ENCODE peak calls at places on chromosomes 11 and 22, in eight cellular contexts. One of them, this sample, is unnamed.
A peak's percentile ranks its signal among the peaks of the same experiment; 100 is the strongest.

GRCh38 chr22:42419328-42419881 is 12.8 kb downstream of the NFAM1 start:
- DNase-seq in EL: no peak
- DNase-seq in activated CD4-positive, CD25-positive, alpha-beta regulatory T cell treated with anti-CD3 and anti-CD28 coated beads, Interleukin-2, amount 50 U/mL, for 72 hours: no peak
- DNase-seq in stimulated activated CD4-positive, alpha-beta T cell treated with anti-CD3 and anti-CD28 coated beads, Interleukin-12 subunit alpha, Interleukin-12 subunit beta, amount 100 ng/mL, for 24 hours: no peak
- DNase-seq in AG10803: no peak
- DNase-seq in T-cell: no peak
- DNase-seq in T-helper 2 cell: no peak
- DNase-seq in HEK293T: no peak
- DNase-seq in this sample: no peak

GRCh38 chr22:29765905-29766631 is 739 bp downstream of the ZMAT5 start:
- DNase-seq in HEK293T: no peak
- DNase-seq in stimulated activated CD4-positive, alpha-beta T cell treated with anti-CD3 and anti-CD28 coated beads, Interleukin-12 subunit alpha, Interleukin-12 subunit beta, amount 100 ng/mL, for 24 hours: peak; percentile 4
- DNase-seq in T-helper 2 cell: no peak
- DNase-seq in T-cell: no peak
- DNase-seq in AG10803: no peak
- DNase-seq in EL: peak; percentile 15
- DNase-seq in activated CD4-positive, CD25-positive, alpha-beta regulatory T cell treated with anti-CD3 and anti-CD28 coated beads, Interleukin-2, amount 50 U/mL, for 72 hours: peak; percentile 40
- DNase-seq in this sample: no peak

GRCh38 chr11:36628765-36629199 is 30.7 kb upstream of the RAG2 start:
- DNase-seq in EL: no peak
- DNase-seq in stimulated activated CD4-positive, alpha-beta T cell treated with anti-CD3 and anti-CD28 coated beads, Interleukin-12 subunit alpha, Interleukin-12 subunit beta, amount 100 ng/mL, for 24 hours: no peak
- DNase-seq in AG10803: no peak
- DNase-seq in T-helper 2 cell: no peak
- DNase-seq in HEK293T: peak; percentile 53
- DNase-seq in T-cell: no peak
- DNase-seq in activated CD4-positive, CD25-positive, alpha-beta regulatory T cell treated with anti-CD3 and anti-CD28 coated beads, Interleukin-2, amount 50 U/mL, for 72 hours: no peak
- DNase-seq in this sample: no peak

GRCh38 chr11:8661036-8661435 is 21.4 kb downstream of the TRIM66 start:
- DNase-seq in activated CD4-positive, CD25-positive, alpha-beta regulatory T cell treated with anti-CD3 and anti-CD28 coated beads, Interleukin-2, amount 50 U/mL, for 72 hours: no peak
- DNase-seq in EL: no peak
- DNase-seq in AG10803: no peak
- DNase-seq in stimulated activated CD4-positive, alpha-beta T cell treated with anti-CD3 and anti-CD28 coated beads, Interleukin-12 subunit alpha, Interleukin-12 subunit beta, amount 100 ng/mL, for 24 hours: no peak
- DNase-seq in HEK293T: no peak
- DNase-seq in T-helper 2 cell: no peak
- DNase-seq in T-cell: no peak
- DNase-seq in this sample: no peak

GRCh38 chr22:49351761-49352221 is 475.9 kb downstream of the BRD1 start:
- DNase-seq in AG10803: no peak
- DNase-seq in HEK293T: no peak
- DNase-seq in stimulated activated CD4-positive, alpha-beta T cell treated with anti-CD3 and anti-CD28 coated beads, Interleukin-12 subunit alpha, Interleukin-12 subunit beta, amount 100 ng/mL, for 24 hours: no peak
- DNase-seq in activated CD4-positive, CD25-positive, alpha-beta regulatory T cell treated with anti-CD3 and anti-CD28 coated beads, Interleukin-2, amount 50 U/mL, for 72 hours: no peak
- DNase-seq in EL: no peak
- DNase-seq in T-cell: no peak
- DNase-seq in T-helper 2 cell: no peak
- DNase-seq in this sample: no peak

GRCh38 chr11:111299111-111300026 is 1.0 kb downstream of the POU2AF3 start:
- DNase-seq in activated CD4-positive, CD25-positive, alpha-beta regulatory T cell treated with anti-CD3 and anti-CD28 coated beads, Interleukin-2, amount 50 U/mL, for 72 hours: no peak
- DNase-seq in AG10803: peak; percentile 12
- DNase-seq in T-helper 2 cell: no peak
- DNase-seq in T-cell: no peak
- DNase-seq in EL: peak; percentile 43
- DNase-seq in stimulated activated CD4-positive, alpha-beta T cell treated with anti-CD3 and anti-CD28 coated beads, Interleukin-12 subunit alpha, Interleukin-12 subunit beta, amount 100 ng/mL, for 24 hours: no peak
- DNase-seq in HEK293T: no peak
- DNase-seq in this sample: no peak

GRCh38 chr22:49657275-49657973 is 170.2 kb downstream of the BRD1 start:
- DNase-seq in T-helper 2 cell: peak; percentile 61
- DNase-seq in EL: no peak
- DNase-seq in T-cell: peak; percentile 63
- DNase-seq in HEK293T: no peak
- DNase-seq in activated CD4-positive, CD25-positive, alpha-beta regulatory T cell treated with anti-CD3 and anti-CD28 coated beads, Interleukin-2, amount 50 U/mL, for 72 hours: peak; percentile 81
- DNase-seq in stimulated activated CD4-positive, alpha-beta T cell treated with anti-CD3 and anti-CD28 coated beads, Interleukin-12 subunit alpha, Interleukin-12 subunit beta, amount 100 ng/mL, for 24 hours: peak; percentile 80
- DNase-seq in AG10803: no peak
- DNase-seq in this sample: peak; percentile 71

GRCh38 chr11:46047520-46047919 is 73.7 kb downstream of the PHF21A start:
- DNase-seq in HEK293T: no peak
- DNase-seq in stimulated activated CD4-positive, alpha-beta T cell treated with anti-CD3 and anti-CD28 coated beads, Interleukin-12 subunit alpha, Interleukin-12 subunit beta, amount 100 ng/mL, for 24 hours: no peak
- DNase-seq in activated CD4-positive, CD25-positive, alpha-beta regulatory T cell treated with anti-CD3 and anti-CD28 coated beads, Interleukin-2, amount 50 U/mL, for 72 hours: no peak
- DNase-seq in T-cell: no peak
- DNase-seq in EL: no peak
- DNase-seq in T-helper 2 cell: no peak
- DNase-seq in AG10803: peak; percentile 5
- DNase-seq in this sample: no peak

GRCh38 chr11:26841818-26842457 is 120.1 kb upstream of the SLC5A12 start:
- DNase-seq in stimulated activated CD4-positive, alpha-beta T cell treated with anti-CD3 and anti-CD28 coated beads, Interleukin-12 subunit alpha, Interleukin-12 subunit beta, amount 100 ng/mL, for 24 hours: no peak
- DNase-seq in HEK293T: no peak
- DNase-seq in T-cell: no peak
- DNase-seq in EL: peak; percentile 67
- DNase-seq in T-helper 2 cell: no peak
- DNase-seq in activated CD4-positive, CD25-positive, alpha-beta regulatory T cell treated with anti-CD3 and anti-CD28 coated beads, Interleukin-2, amount 50 U/mL, for 72 hours: no peak
- DNase-seq in AG10803: peak; percentile 94
- DNase-seq in this sample: no peak

GRCh38 chr22:28978158-28978557 is 83.5 kb downstream of the C22orf31 start:
- DNase-seq in stimulated activated CD4-positive, alpha-beta T cell treated with anti-CD3 and anti-CD28 coated beads, Interleukin-12 subunit alpha, Interleukin-12 subunit beta, amount 100 ng/mL, for 24 hours: no peak
- DNase-seq in EL: peak; percentile 33
- DNase-seq in AG10803: no peak
- DNase-seq in activated CD4-positive, CD25-positive, alpha-beta regulatory T cell treated with anti-CD3 and anti-CD28 coated beads, Interleukin-2, amount 50 U/mL, for 72 hours: no peak
- DNase-seq in HEK293T: no peak
- DNase-seq in T-helper 2 cell: no peak
- DNase-seq in T-cell: no peak
- DNase-seq in this sample: peak; percentile 40

GRCh38 chr11:1483445-1483961 is 3.1 kb downstream of the MOB2 start:
- DNase-seq in HEK293T: no peak
- DNase-seq in T-helper 2 cell: no peak
- DNase-seq in stimulated activated CD4-positive, alpha-beta T cell treated with anti-CD3 and anti-CD28 coated beads, Interleukin-12 subunit alpha, Interleukin-12 subunit beta, amount 100 ng/mL, for 24 hours: no peak
- DNase-seq in AG10803: no peak
- DNase-seq in EL: no peak
- DNase-seq in activated CD4-positive, CD25-positive, alpha-beta regulatory T cell treated with anti-CD3 and anti-CD28 coated beads, Interleukin-2, amount 50 U/mL, for 72 hours: no peak
- DNase-seq in T-cell: no peak
- DNase-seq in this sample: no peak

GRCh38 chr11:69870772-69871171 is 51.6 kb upstream of the FGF3 start:
- DNase-seq in activated CD4-positive, CD25-positive, alpha-beta regulatory T cell treated with anti-CD3 and anti-CD28 coated beads, Interleukin-2, amount 50 U/mL, for 72 hours: no peak
- DNase-seq in stimulated activated CD4-positive, alpha-beta T cell treated with anti-CD3 and anti-CD28 coated beads, Interleukin-12 subunit alpha, Interleukin-12 subunit beta, amount 100 ng/mL, for 24 hours: no peak
- DNase-seq in T-helper 2 cell: no peak
- DNase-seq in AG10803: peak; percentile 34
- DNase-seq in EL: no peak
- DNase-seq in HEK293T: no peak
- DNase-seq in T-cell: no peak
- DNase-seq in this sample: no peak

GRCh38 chr11:69644071-69644961 is 3.4 kb downstream of the CCND1 start:
- DNase-seq in stimulated activated CD4-positive, alpha-beta T cell treated with anti-CD3 and anti-CD28 coated beads, Interleukin-12 subunit alpha, Interleukin-12 subunit beta, amount 100 ng/mL, for 24 hours: no peak
- DNase-seq in EL: peak; percentile 85
- DNase-seq in activated CD4-positive, CD25-positive, alpha-beta regulatory T cell treated with anti-CD3 and anti-CD28 coated beads, Interleukin-2, amount 50 U/mL, for 72 hours: no peak
- DNase-seq in T-helper 2 cell: no peak
- DNase-seq in HEK293T: no peak
- DNase-seq in T-cell: no peak
- DNase-seq in AG10803: peak; percentile 89
- DNase-seq in this sample: no peak

GRCh38 chr11:7485136-7485853 is at the start of gene OLFML1:
- DNase-seq in EL: no peak
- DNase-seq in stimulated activated CD4-positive, alpha-beta T cell treated with anti-CD3 and anti-CD28 coated beads, Interleukin-12 subunit alpha, Interleukin-12 subunit beta, amount 100 ng/mL, for 24 hours: no peak
- DNase-seq in T-helper 2 cell: no peak
- DNase-seq in T-cell: no peak
- DNase-seq in HEK293T: no peak
- DNase-seq in activated CD4-positive, CD25-positive, alpha-beta regulatory T cell treated with anti-CD3 and anti-CD28 coated beads, Interleukin-2, amount 50 U/mL, for 72 hours: no peak
- DNase-seq in AG10803: peak; percentile 31
- DNase-seq in this sample: no peak

GRCh38 chr22:38570841-38571364 is 920 bp upstream of the DMC1 start:
- DNase-seq in HEK293T: peak; percentile 41
- DNase-seq in T-cell: peak; percentile 34
- DNase-seq in activated CD4-positive, CD25-positive, alpha-beta regulatory T cell treated with anti-CD3 and anti-CD28 coated beads, Interleukin-2, amount 50 U/mL, for 72 hours: peak; percentile 37
- DNase-seq in EL: peak; percentile 44
- DNase-seq in AG10803: peak; percentile 39
- DNase-seq in T-helper 2 cell: peak; percentile 18
- DNase-seq in stimulated activated CD4-positive, alpha-beta T cell treated with anti-CD3 and anti-CD28 coated beads, Interleukin-12 subunit alpha, Interleukin-12 subunit beta, amount 100 ng/mL, for 24 hours: peak; percentile 20
- DNase-seq in this sample: peak; percentile 7

GRCh38 chr11:115892016-115892415 is 387.8 kb upstream of the CADM1 start:
- DNase-seq in T-helper 2 cell: no peak
- DNase-seq in stimulated activated CD4-positive, alpha-beta T cell treated with anti-CD3 and anti-CD28 coated beads, Interleukin-12 subunit alpha, Interleukin-12 subunit beta, amount 100 ng/mL, for 24 hours: no peak
- DNase-seq in EL: no peak
- DNase-seq in AG10803: no peak
- DNase-seq in HEK293T: no peak
- DNase-seq in T-cell: no peak
- DNase-seq in activated CD4-positive, CD25-positive, alpha-beta regulatory T cell treated with anti-CD3 and anti-CD28 coated beads, Interleukin-2, amount 50 U/mL, for 72 hours: no peak
- DNase-seq in this sample: no peak

GRCh38 chr22:38951734-38952133 is 5.7 kb upstream of the APOBEC3A start:
- DNase-seq in T-cell: no peak
- DNase-seq in activated CD4-positive, CD25-positive, alpha-beta regulatory T cell treated with anti-CD3 and anti-CD28 coated beads, Interleukin-2, amount 50 U/mL, for 72 hours: no peak
- DNase-seq in EL: no peak
- DNase-seq in T-helper 2 cell: no peak
- DNase-seq in AG10803: no peak
- DNase-seq in HEK293T: no peak
- DNase-seq in stimulated activated CD4-positive, alpha-beta T cell treated with anti-CD3 and anti-CD28 coated beads, Interleukin-12 subunit alpha, Interleukin-12 subunit beta, amount 100 ng/mL, for 24 hours: no peak
- DNase-seq in this sample: no peak

GRCh38 chr11:353315-353857 is 15.9 kb upstream of the B4GALNT4 start:
- DNase-seq in activated CD4-positive, CD25-positive, alpha-beta regulatory T cell treated with anti-CD3 and anti-CD28 coated beads, Interleukin-2, amount 50 U/mL, for 72 hours: no peak
- DNase-seq in stimulated activated CD4-positive, alpha-beta T cell treated with anti-CD3 and anti-CD28 coated beads, Interleukin-12 subunit alpha, Interleukin-12 subunit beta, amount 100 ng/mL, for 24 hours: no peak
- DNase-seq in T-helper 2 cell: no peak
- DNase-seq in T-cell: no peak
- DNase-seq in EL: peak; percentile 65
- DNase-seq in HEK293T: no peak
- DNase-seq in AG10803: peak; percentile 87
- DNase-seq in this sample: no peak

GRCh38 chr11:46682773-46683752 is 17.4 kb downstream of the ARHGAP1 start:
- DNase-seq in T-cell: no peak
- DNase-seq in AG10803: no peak
- DNase-seq in EL: peak; percentile 28
- DNase-seq in HEK293T: no peak
- DNase-seq in activated CD4-positive, CD25-positive, alpha-beta regulatory T cell treated with anti-CD3 and anti-CD28 coated beads, Interleukin-2, amount 50 U/mL, for 72 hours: no peak
- DNase-seq in T-helper 2 cell: no peak
- DNase-seq in stimulated activated CD4-positive, alpha-beta T cell treated with anti-CD3 and anti-CD28 coated beads, Interleukin-12 subunit alpha, Interleukin-12 subunit beta, amount 100 ng/mL, for 24 hours: no peak
- DNase-seq in this sample: peak; percentile 38

GRCh38 chr22:16915711-16916110 is 90.5 kb upstream of the XKR3 start:
- DNase-seq in T-cell: no peak
- DNase-seq in EL: no peak
- DNase-seq in HEK293T: no peak
- DNase-seq in AG10803: peak; percentile 4
- DNase-seq in activated CD4-positive, CD25-positive, alpha-beta regulatory T cell treated with anti-CD3 and anti-CD28 coated beads, Interleukin-2, amount 50 U/mL, for 72 hours: no peak
- DNase-seq in stimulated activated CD4-positive, alpha-beta T cell treated with anti-CD3 and anti-CD28 coated beads, Interleukin-12 subunit alpha, Interleukin-12 subunit beta, amount 100 ng/mL, for 24 hours: no peak
- DNase-seq in T-helper 2 cell: no peak
- DNase-seq in this sample: no peak

GRCh38 chr11:120184946-120185677 is 25.7 kb upstream of the OAF start:
- DNase-seq in EL: no peak
- DNase-seq in T-helper 2 cell: no peak
- DNase-seq in T-cell: no peak
- DNase-seq in AG10803: peak; percentile 46
- DNase-seq in HEK293T: no peak
- DNase-seq in activated CD4-positive, CD25-positive, alpha-beta regulatory T cell treated with anti-CD3 and anti-CD28 coated beads, Interleukin-2, amount 50 U/mL, for 72 hours: peak; percentile 13
- DNase-seq in stimulated activated CD4-positive, alpha-beta T cell treated with anti-CD3 and anti-CD28 coated beads, Interleukin-12 subunit alpha, Interleukin-12 subunit beta, amount 100 ng/mL, for 24 hours: no peak
- DNase-seq in this sample: no peak

GRCh38 chr11:65482306-65482850 is 16.5 kb upstream of the MALAT1 start:
- DNase-seq in HEK293T: no peak
- DNase-seq in AG10803: no peak
- DNase-seq in stimulated activated CD4-positive, alpha-beta T cell treated with anti-CD3 and anti-CD28 coated beads, Interleukin-12 subunit alpha, Interleukin-12 subunit beta, amount 100 ng/mL, for 24 hours: no peak
- DNase-seq in activated CD4-positive, CD25-positive, alpha-beta regulatory T cell treated with anti-CD3 and anti-CD28 coated beads, Interleukin-2, amount 50 U/mL, for 72 hours: no peak
- DNase-seq in T-cell: no peak
- DNase-seq in EL: no peak
- DNase-seq in T-helper 2 cell: no peak
- DNase-seq in this sample: no peak

GRCh38 chr11:134393638-134394037 is 18.4 kb downstream of the B3GAT1 start:
- DNase-seq in T-cell: no peak
- DNase-seq in HEK293T: peak; percentile 51
- DNase-seq in T-helper 2 cell: no peak
- DNase-seq in EL: no peak
- DNase-seq in AG10803: no peak
- DNase-seq in stimulated activated CD4-positive, alpha-beta T cell treated with anti-CD3 and anti-CD28 coated beads, Interleukin-12 subunit alpha, Interleukin-12 subunit beta, amount 100 ng/mL, for 24 hours: no peak
- DNase-seq in activated CD4-positive, CD25-positive, alpha-beta regulatory T cell treated with anti-CD3 and anti-CD28 coated beads, Interleukin-2, amount 50 U/mL, for 72 hours: no peak
- DNase-seq in this sample: peak; percentile 2

GRCh38 chr11:88348870-88349269 is 11.3 kb upstream of the CTSC start:
- DNase-seq in T-cell: no peak
- DNase-seq in stimulated activated CD4-positive, alpha-beta T cell treated with anti-CD3 and anti-CD28 coated beads, Interleukin-12 subunit alpha, Interleukin-12 subunit beta, amount 100 ng/mL, for 24 hours: no peak
- DNase-seq in HEK293T: no peak
- DNase-seq in T-helper 2 cell: no peak
- DNase-seq in AG10803: no peak
- DNase-seq in activated CD4-positive, CD25-positive, alpha-beta regulatory T cell treated with anti-CD3 and anti-CD28 coated beads, Interleukin-2, amount 50 U/mL, for 72 hours: no peak
- DNase-seq in EL: no peak
- DNase-seq in this sample: no peak

GRCh38 chr11:18775492-18776292 is 15.9 kb downstream of the PTPN5 start:
- DNase-seq in EL: peak; percentile 55
- DNase-seq in T-helper 2 cell: no peak
- DNase-seq in stimulated activated CD4-positive, alpha-beta T cell treated with anti-CD3 and anti-CD28 coated beads, Interleukin-12 subunit alpha, Interleukin-12 subunit beta, amount 100 ng/mL, for 24 hours: peak; percentile 74
- DNase-seq in AG10803: peak; percentile 27
- DNase-seq in activated CD4-positive, CD25-positive, alpha-beta regulatory T cell treated with anti-CD3 and anti-CD28 coated beads, Interleukin-2, amount 50 U/mL, for 72 hours: peak; percentile 75
- DNase-seq in HEK293T: peak; percentile 78
- DNase-seq in T-cell: peak; percentile 31
- DNase-seq in this sample: peak; percentile 64

This sample was measured in HCT116.